ENCODE peak calls at places on chromosomes 5 and 9, in nine cellular contexts. W is NCI-H2081; Z is activated T-cell treated with anti-CD3 and anti-CD28 coated beads for 1 hour; V is hippocampal formation; D is activated gamma-delta T cell treated with anti-CD3 and anti-CD28 coated beads, Interleukin-2, amount 50 U/mL, for 16 hours; N is cardiac fibroblast; J is frontal cortex; O is RWPE1; P is RWPE2. L is an unnamed sample.

GRCh38 chr5:61303348-61303747 is 28.7 kb upstream of the ZSWIM6 start:
- DNase-seq in P (no peak), D (no peak), W (no peak), J (no peak), N (peak), Z (no peak), V (no peak), O (no peak), L (no peak)

GRCh38 chr5:75337366-75338021 is 474 bp downstream of the HMGCR start:
- DNase-seq in Z (peak), J (no peak), W (peak), V (peak), D (peak), P (peak), O (no peak), N (no peak), L (no peak)

GRCh38 chr5:80117446-80117845 is 82.3 kb downstream of the THBS4 start:
- DNase-seq in Z (no peak), O (no peak), N (no peak), P (no peak), W (no peak), V (no peak), J (no peak), D (no peak), L (no peak)

GRCh38 chr5:148920646-148921288 is 94.4 kb downstream of the ADRB2 start:
- DNase-seq in N (no peak), Z (no peak), J (no peak), V (no peak), D (no peak), W (no peak), P (no peak), O (no peak), L (no peak)

GRCh38 chr9:13952906-13953305 is 361.0 kb downstream of the NFIB start:
- DNase-seq in J (no peak), W (peak), N (no peak), P (no peak), O (no peak), V (no peak), Z (no peak), D (no peak), L (no peak)

GRCh38 chr5:124527220-124527991 is 219.0 kb downstream of the ZNF608 start:
- DNase-seq in N (peak), P (no peak), D (no peak), W (no peak), Z (no peak), J (no peak), V (no peak), O (no peak), L (no peak)

GRCh38 chr9:69078581-69078980 is 43.0 kb downstream of the FXN start:
- DNase-seq in Z (no peak), W (no peak), D (no peak), P (no peak), O (no peak), J (no peak), N (peak), V (no peak), L (peak)

GRCh38 chr5:2557435-2557834 is 194.0 kb downstream of the IRX2 start:
- DNase-seq in Z (no peak), V (no peak), N (no peak), O (no peak), D (no peak), W (no peak), P (no peak), J (no peak), L (no peak)

GRCh38 chr9:122356627-122357026 is 14.2 kb upstream of the PTGS1 start:
- DNase-seq in D (no peak), V (no peak), J (no peak), P (no peak), N (no peak), W (no peak), Z (no peak), O (no peak), L (no peak)

GRCh38 chr5:83022334-83022733 is 54.9 kb downstream of the TMEM167A start:
- DNase-seq in Z (no peak), N (no peak), W (no peak), J (no peak), P (no peak), D (no peak), V (no peak), O (no peak), L (no peak)